ENCODE peak calls at places on chromosomes 2 and 18, in seven cellular contexts. N is GM12878, Z is suprapubic skin, T is esophagus muscularis mucosa, O is HCT116, Y is transverse colon, W is sigmoid colon. P is an unnamed sample.

GRCh38 chr2:113013336-113013661 is 8.0 kb downstream of the IL36A start:
- DNase-seq in N (no peak), Z (no peak), T (no peak), O (no peak), Y (no peak), W (no peak), P (no peak)

GRCh38 chr2:47336259-47337238 is 66.4 kb upstream of the MSH2 start:
- DNase-seq in N (peak), Z (no peak), T (no peak), O (no peak), Y (peak), W (no peak), P (no peak)

GRCh38 chr2:179129574-179130238 is 79.8 kb upstream of the CCDC141 start:
- DNase-seq in N (no peak), Z (no peak), T (no peak), O (no peak), Y (no peak), W (no peak), P (no peak)

GRCh38 chr2:61658841-61659780 is 121.0 kb upstream of the XPO1 start:
- DNase-seq in N (peak), Z (no peak), T (no peak), O (peak), Y (no peak), W (no peak), P (no peak)

GRCh38 chr18:51162617-51163016 is 34.9 kb downstream of the MEX3C start:
- DNase-seq in N (no peak), Z (no peak), T (no peak), O (no peak), Y (no peak), W (no peak), P (no peak)

GRCh38 chr2:52269696-52270485 is 1238.0 kb upstream of the NRXN1 start:
- DNase-seq in N (no peak), Z (no peak), T (no peak), O (no peak), Y (no peak), W (no peak), P (no peak)

GRCh38 chr18:3903341-3903740 is 453.4 kb downstream of the TGIF1 start:
- DNase-seq in N (no peak), Z (no peak), T (no peak), O (no peak), Y (no peak), W (no peak), P (no peak)

GRCh38 chr2:110854355-110855081 is 122.1 kb downstream of the ACOXL start:
- DNase-seq in N (no peak), Z (no peak), T (no peak), O (no peak), Y (no peak), W (no peak), P (no peak)

GRCh38 chr2:105396254-105397024 is 2.4 kb downstream of the FHL2 start:
- DNase-seq in N (no peak), Z (no peak), T (no peak), O (peak), Y (peak), W (peak), P (no peak)

GRCh38 chr2:98907966-98908905 is 27.8 kb downstream of the CRACDL start:
- DNase-seq in N (no peak), Z (no peak), T (peak), O (no peak), Y (no peak), W (peak), P (peak)

GRCh38 chr2:126915903-126916302 is 17.2 kb downstream of the TEX51 start:
- DNase-seq in N (no peak), Z (no peak), T (peak), O (no peak), Y (no peak), W (no peak), P (no peak)

DNA sequence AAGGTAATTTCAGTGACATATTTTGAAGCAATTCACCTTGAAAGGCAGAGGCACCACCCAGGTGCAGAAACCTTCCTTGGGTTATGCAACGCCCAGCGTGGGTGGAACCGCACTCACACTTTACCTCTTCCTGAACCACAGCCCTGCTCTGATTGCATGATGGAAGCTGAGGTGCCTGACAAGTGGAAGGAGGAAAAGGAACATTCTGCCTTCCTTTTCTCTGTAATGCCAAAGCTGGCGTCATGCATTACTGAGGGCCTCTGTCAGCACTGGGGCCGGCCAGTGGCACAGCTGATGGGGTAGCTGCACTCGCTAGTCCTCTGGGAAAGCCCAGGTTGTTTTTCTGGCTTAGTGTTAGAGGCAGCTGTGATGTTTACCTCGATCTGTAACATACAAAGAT is 266.5 kb downstream of the NEDD4L start:
- DNase-seq in N (no peak), Z (no peak), T (no peak), O (no peak), Y (peak), W (peak), P (no peak)
- TF ChIP-seq POLR2AphosphoS5 in N (no peak), Z (no peak), T (peak), O (no peak), Y (peak), W (no peak), P (peak)

GRCh38 chr2:41933035-41933429 is 114.8 kb upstream of the PKDCC start:
- DNase-seq in N (no peak), Z (no peak), T (no peak), O (no peak), Y (no peak), W (no peak), P (no peak)

GRCh38 chr2:41933585-41934322 is 114.1 kb upstream of the PKDCC start:
- DNase-seq in N (no peak), Z (no peak), T (no peak), O (no peak), Y (no peak), W (no peak), P (no peak)

GRCh38 chr2:41930807-41931566 is 116.8 kb upstream of the PKDCC start:
- DNase-seq in N (peak), Z (peak), T (no peak), O (peak), Y (no peak), W (no peak), P (no peak)

GRCh38 chr2:41934323-41935003 is 113.4 kb upstream of the PKDCC start:
- DNase-seq in N (no peak), Z (peak), T (no peak), O (no peak), Y (no peak), W (no peak), P (no peak)

GRCh38 chr2:41932241-41933034 is 115.4 kb upstream of the PKDCC start:
- DNase-seq in N (no peak), Z (peak), T (peak), O (no peak), Y (peak), W (peak), P (no peak)
- H3K27ac ChIP-seq in N (no peak), Z (peak), T (peak), O (no peak), Y (peak), W (peak), P (peak)

DNA sequence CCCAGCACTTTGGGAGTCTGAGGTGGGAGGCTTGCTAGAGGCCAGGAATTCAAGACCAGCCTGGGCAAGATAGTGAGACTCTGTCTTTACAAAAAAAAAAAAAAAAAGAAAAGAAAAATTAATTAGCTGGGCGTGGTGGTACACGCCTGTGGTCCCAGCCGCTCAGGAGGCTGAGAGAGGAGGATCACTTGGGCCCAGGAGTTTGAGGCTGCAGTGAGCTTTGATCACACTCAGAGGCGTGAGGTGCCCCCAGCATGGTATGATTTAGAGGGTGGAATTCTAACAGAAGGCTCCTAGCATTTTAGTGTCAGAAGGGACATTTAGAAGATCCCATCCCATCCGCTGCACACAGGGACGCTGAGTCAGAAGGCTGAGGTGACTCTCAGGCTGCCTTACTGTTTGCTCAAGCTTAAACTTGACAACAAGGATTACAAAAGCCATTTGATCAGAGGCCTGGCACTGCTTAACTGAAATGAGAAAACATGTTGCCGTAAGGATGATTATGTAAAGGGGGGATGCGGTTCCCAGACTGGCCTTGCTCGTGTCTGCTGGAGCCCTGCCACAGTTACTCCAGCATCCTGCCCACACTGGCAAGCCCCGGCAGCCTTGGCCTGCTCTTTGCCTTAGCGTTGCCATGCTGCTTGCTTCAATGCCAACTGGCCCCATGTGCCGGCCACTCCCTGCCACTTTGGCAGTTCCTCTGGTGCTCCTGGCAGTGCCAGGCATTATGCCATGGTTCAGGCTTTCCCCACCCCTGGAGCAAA is 45.6 kb upstream of the SLC1A4 start:
- DNase-seq in N (no peak), Z (peak), T (no peak), O (no peak), Y (no peak), W (peak), P (no peak)
- TF ChIP-seq POLR2AphosphoS5 in N (no peak), Z (no peak), T (no peak), O (no peak), Y (no peak), W (no peak), P (peak)

GRCh38 chr18:35592298-35592697 is 10.8 kb downstream of the GALNT1 start:
- DNase-seq in N (peak), Z (no peak), T (no peak), O (no peak), Y (no peak), W (no peak), P (no peak)
- H3K27ac ChIP-seq in N (peak), Z (no peak), T (no peak), O (no peak), Y (no peak), W (no peak), P (no peak)

P was measured in vagina.